ENCODE peak calls at places on chromosomes 4 and X, in four cellular contexts. One of them, this sample, is unnamed.
A peak's percentile ranks its signal among the peaks of the same experiment; 100 is the strongest.

GRCh38 chr4:138981930-138982390 is 33.6 kb upstream of the NOCT start:
- DNase-seq in tibial nerve: peak; percentile 64
- DNase-seq in pancreas: peak; percentile 20
- DNase-seq in WERI-Rb-1: no peak
- DNase-seq in this sample: no peak

GRCh38 chr4:5220028-5220427 is 168.7 kb downstream of the STK32B start:
- DNase-seq in tibial nerve: no peak
- DNase-seq in pancreas: no peak
- DNase-seq in WERI-Rb-1: no peak
- DNase-seq in this sample: peak; percentile 70

GRCh38 chr4:173237152-173237551 is 68.5 kb downstream of the GALNT7 start:
- DNase-seq in tibial nerve: no peak
- DNase-seq in pancreas: no peak
- DNase-seq in WERI-Rb-1: no peak
- DNase-seq in this sample: no peak

GRCh38 chr4:155245105-155245504 is 36.7 kb downstream of the NPY2R start:
- DNase-seq in tibial nerve: no peak
- DNase-seq in pancreas: no peak
- DNase-seq in WERI-Rb-1: no peak
- DNase-seq in this sample: no peak

GRCh38 chrX:48976086-48976485 is 4.4 kb upstream of the KCND1 start:
- DNase-seq in tibial nerve: no peak
- DNase-seq in pancreas: no peak
- DNase-seq in WERI-Rb-1: no peak
- DNase-seq in this sample: no peak

GRCh38 chrX:15202458-15203177 is 67.3 kb downstream of the ASB9 start:
- DNase-seq in tibial nerve: no peak
- DNase-seq in pancreas: no peak
- DNase-seq in WERI-Rb-1: no peak
- DNase-seq in this sample: peak; percentile 55

GRCh38 chr4:47650584-47651130 is 165.6 kb downstream of the ATP10D start:
- DNase-seq in tibial nerve: no peak
- DNase-seq in pancreas: no peak
- DNase-seq in WERI-Rb-1: no peak
- DNase-seq in this sample: no peak

GRCh38 chr4:126223784-126224407 is 909.1 kb downstream of the FAT4 start:
- DNase-seq in tibial nerve: no peak
- DNase-seq in pancreas: no peak
- DNase-seq in WERI-Rb-1: no peak
- DNase-seq in this sample: peak; percentile 43

GRCh38 chr4:161555689-161556660 is 607.8 kb downstream of the FSTL5 start:
- DNase-seq in tibial nerve: no peak
- DNase-seq in pancreas: no peak
- DNase-seq in WERI-Rb-1: no peak
- DNase-seq in this sample: peak; percentile 29

GRCh38 chrX:8848921-8849320 is 47.7 kb upstream of the FAM9A start:
- DNase-seq in tibial nerve: no peak
- DNase-seq in pancreas: no peak
- DNase-seq in WERI-Rb-1: no peak
- DNase-seq in this sample: no peak

GRCh38 chr4:172819353-172819752 is 349.3 kb upstream of the GALNT7 start:
- DNase-seq in tibial nerve: no peak
- DNase-seq in pancreas: no peak
- DNase-seq in WERI-Rb-1: no peak
- DNase-seq in this sample: no peak

GRCh38 chrX:68842781-68843581 is 14.2 kb downstream of the EFNB1 start:
- DNase-seq in tibial nerve: no peak
- DNase-seq in pancreas: no peak
- DNase-seq in WERI-Rb-1: no peak
- DNase-seq in this sample: no peak

GRCh38 chrX:125651426-125651825 is 331.8 kb downstream of the TEX13C start:
- DNase-seq in tibial nerve: no peak
- DNase-seq in pancreas: no peak
- DNase-seq in WERI-Rb-1: no peak
- DNase-seq in this sample: no peak

GRCh38 chr4:181952478-181952877 is 290.7 kb upstream of the TENM3 start:
- DNase-seq in tibial nerve: no peak
- DNase-seq in pancreas: no peak
- DNase-seq in WERI-Rb-1: no peak
- DNase-seq in this sample: peak; percentile 17

GRCh38 chr4:24810016-24810415 is 14.6 kb downstream of the SOD3 start:
- DNase-seq in tibial nerve: no peak
- DNase-seq in pancreas: no peak
- DNase-seq in WERI-Rb-1: no peak
- DNase-seq in this sample: no peak

GRCh38 chr4:29549308-29549707 is 1170.9 kb upstream of the PCDH7 start:
- DNase-seq in tibial nerve: no peak
- DNase-seq in pancreas: no peak
- DNase-seq in WERI-Rb-1: no peak
- DNase-seq in this sample: no peak

GRCh38 chr4:175290401-175290800 is 372.2 kb downstream of the ADAM29 start:
- DNase-seq in tibial nerve: no peak
- DNase-seq in pancreas: no peak
- DNase-seq in WERI-Rb-1: no peak
- DNase-seq in this sample: no peak

GRCh38 chrX:43003939-43004338 is 226.0 kb upstream of the PPP1R2C start:
- DNase-seq in tibial nerve: no peak
- DNase-seq in pancreas: no peak
- DNase-seq in WERI-Rb-1: no peak
- DNase-seq in this sample: no peak

GRCh38 chr4:141395246-141395830 is 174.6 kb downstream of the ZNF330 start:
- DNase-seq in tibial nerve: no peak
- DNase-seq in pancreas: no peak
- DNase-seq in WERI-Rb-1: no peak
- DNase-seq in this sample: no peak

GRCh38 chr4:135434936-135435335 is 1233.3 kb upstream of the PABPC4L start:
- DNase-seq in tibial nerve: no peak
- DNase-seq in pancreas: no peak
- DNase-seq in WERI-Rb-1: no peak
- DNase-seq in this sample: no peak

GRCh38 chr4:68589790-68590189 is 13.7 kb upstream of the UGT2B17 start:
- DNase-seq in tibial nerve: no peak
- DNase-seq in pancreas: no peak
- DNase-seq in WERI-Rb-1: no peak
- DNase-seq in this sample: no peak

GRCh38 chr4:90007494-90008167 is 113.0 kb downstream of the MMRN1 start:
- DNase-seq in tibial nerve: no peak
- DNase-seq in pancreas: no peak
- DNase-seq in WERI-Rb-1: peak; percentile 62
- DNase-seq in this sample: no peak
- H3K36me3 ChIP-seq in tibial nerve: no peaks in the 10 kb centered on the region
- H3K36me3 ChIP-seq in pancreas: no peaks in the 10 kb centered on the region
- H3K36me3 ChIP-seq in WERI-Rb-1: no peaks in the 10 kb centered on the region
- H3K36me3 ChIP-seq in this sample: no peaks in the 10 kb centered on the region

GRCh38 chr4:183691897-183692296 is 32.8 kb downstream of the TRAPPC11 start:
- DNase-seq in tibial nerve: no peak
- DNase-seq in pancreas: no peak
- DNase-seq in WERI-Rb-1: no peak
- DNase-seq in this sample: no peak
- H3K36me3 ChIP-seq in tibial nerve: peaks cover 30% of the 10 kb centered on the region
- H3K36me3 ChIP-seq in pancreas: no peaks in the 10 kb centered on the region
- H3K36me3 ChIP-seq in WERI-Rb-1: peaks cover 63% of the 10 kb centered on the region
- H3K36me3 ChIP-seq in this sample: peaks cover 5% of the 10 kb centered on the region

DNA sequence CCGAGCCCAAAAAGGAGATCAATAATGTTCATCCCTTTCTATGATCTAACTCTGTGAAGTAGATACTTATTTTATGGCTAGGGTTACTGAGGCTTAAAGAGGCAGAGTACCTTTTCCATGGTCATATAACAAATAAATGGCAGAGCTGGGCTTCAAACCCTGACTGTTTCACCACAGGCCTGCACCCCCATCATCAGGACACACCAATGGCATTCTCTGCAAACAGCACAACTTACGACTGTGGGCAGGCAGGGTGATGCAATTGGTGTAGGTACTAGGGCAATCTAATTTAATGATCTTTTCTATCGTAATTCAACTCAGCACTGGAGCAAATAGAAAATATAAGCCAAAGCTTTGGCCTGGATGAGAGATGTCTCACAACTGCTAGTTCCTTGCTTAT is 118.8 kb upstream of the CBR4 start:
- DNase-seq in tibial nerve: no peak
- DNase-seq in pancreas: no peak
- DNase-seq in WERI-Rb-1: no peak
- DNase-seq in this sample: no peak
- H3K36me3 ChIP-seq in tibial nerve: no peaks in the 10 kb centered on the region
- H3K36me3 ChIP-seq in pancreas: no peaks in the 10 kb centered on the region
- H3K36me3 ChIP-seq in WERI-Rb-1: peaks cover 14% of the 10 kb centered on the region
- H3K36me3 ChIP-seq in this sample: no peaks in the 10 kb centered on the region

DNA sequence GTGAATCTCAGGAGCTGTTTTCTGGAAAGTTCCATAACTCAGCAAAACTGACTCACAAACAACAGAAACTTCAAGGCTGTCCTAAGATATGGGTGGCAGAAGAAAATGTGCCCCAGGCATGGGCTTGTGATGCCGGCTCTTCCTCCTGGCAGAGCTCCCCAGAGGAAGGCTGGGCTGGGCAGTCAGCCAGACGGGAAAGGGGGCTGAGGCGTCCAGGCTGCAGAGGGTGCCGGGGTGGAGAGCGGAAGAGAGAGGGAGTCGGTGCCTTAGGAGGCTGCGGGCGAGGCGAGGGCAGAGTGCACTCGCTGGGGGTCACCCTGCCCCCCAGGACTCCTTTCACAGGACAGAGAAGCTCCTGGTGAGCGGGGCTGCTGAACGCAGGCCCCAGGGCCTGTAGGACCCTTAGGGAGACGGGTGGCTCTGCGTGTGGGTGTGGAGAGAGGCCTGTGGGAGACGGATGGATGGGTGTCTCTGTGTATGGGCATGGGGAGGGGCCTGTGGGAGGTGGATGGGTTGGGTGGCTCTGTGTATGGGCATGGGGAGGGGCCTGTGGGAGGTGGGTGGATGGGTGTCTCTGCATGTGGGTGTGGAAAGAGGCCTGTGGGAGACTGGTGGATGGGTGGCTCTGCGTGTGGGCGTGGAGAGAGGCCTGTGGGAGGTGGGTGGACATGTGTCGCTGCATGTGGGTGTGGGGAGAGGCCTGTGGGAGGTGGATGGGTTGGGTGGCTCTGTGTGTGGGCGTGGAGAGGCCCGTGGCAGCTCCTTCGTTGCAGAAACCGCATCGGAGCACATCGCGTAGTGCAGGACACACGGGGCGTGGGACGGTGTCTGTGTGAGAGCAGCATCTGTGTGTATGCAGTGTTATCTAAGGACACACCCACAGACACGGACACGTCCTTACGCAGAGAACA is 15.9 kb downstream of the PCGF3 start:
- DNase-seq in tibial nerve: no peak
- DNase-seq in pancreas: no peak
- DNase-seq in WERI-Rb-1: no peak
- DNase-seq in this sample: no peak
- H3K36me3 ChIP-seq in tibial nerve: no peaks in the 10 kb centered on the region
- H3K36me3 ChIP-seq in pancreas: no peaks in the 10 kb centered on the region
- H3K36me3 ChIP-seq in WERI-Rb-1: peaks cover 21% of the 10 kb centered on the region
- H3K36me3 ChIP-seq in this sample: peaks cover 11% of the 10 kb centered on the region

GRCh38 chr4:17624821-17625220 is 10.4 kb downstream of the MED28 start:
- DNase-seq in tibial nerve: no peak
- DNase-seq in pancreas: no peak
- DNase-seq in WERI-Rb-1: no peak
- DNase-seq in this sample: no peak
- H3K36me3 ChIP-seq in tibial nerve: peaks cover 47% of the 10 kb centered on the region
- H3K36me3 ChIP-seq in pancreas: peaks cover 5% of the 10 kb centered on the region
- H3K36me3 ChIP-seq in WERI-Rb-1: peaks cover 98% of the 10 kb centered on the region
- H3K36me3 ChIP-seq in this sample: peaks cover 79% of the 10 kb centered on the region

GRCh38 chr4:87144346-87144745 is 76.1 kb downstream of the KLHL8 start:
- DNase-seq in tibial nerve: no peak
- DNase-seq in pancreas: no peak
- DNase-seq in WERI-Rb-1: no peak
- DNase-seq in this sample: no peak

DNA sequence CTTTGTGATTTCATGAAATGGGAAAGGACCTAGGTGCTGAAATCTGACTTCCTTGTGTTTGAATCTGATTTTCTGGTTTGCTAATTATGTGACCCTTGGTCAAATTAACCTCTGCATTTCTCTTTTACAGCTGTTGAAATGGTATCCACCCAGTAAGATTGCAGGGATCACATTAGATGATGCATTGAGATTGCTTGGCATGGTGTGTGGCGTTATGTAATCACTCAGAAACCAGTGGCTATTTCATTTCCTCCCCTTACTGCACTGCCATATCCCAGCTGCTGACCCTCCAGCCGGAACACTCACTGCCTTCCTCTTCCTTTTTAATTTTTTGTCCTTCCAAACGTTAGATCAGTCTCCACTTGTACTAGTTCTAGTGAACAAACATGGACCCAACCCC is 79.0 kb downstream of the KLHL8 start:
- DNase-seq in tibial nerve: no peak
- DNase-seq in pancreas: no peak
- DNase-seq in WERI-Rb-1: no peak
- DNase-seq in this sample: no peak
- H3K36me3 ChIP-seq in tibial nerve: peaks cover 3% of the 10 kb centered on the region
- H3K36me3 ChIP-seq in pancreas: no peaks in the 10 kb centered on the region
- H3K36me3 ChIP-seq in WERI-Rb-1: peaks cover 19% of the 10 kb centered on the region
- H3K36me3 ChIP-seq in this sample: no peaks in the 10 kb centered on the region

DNA sequence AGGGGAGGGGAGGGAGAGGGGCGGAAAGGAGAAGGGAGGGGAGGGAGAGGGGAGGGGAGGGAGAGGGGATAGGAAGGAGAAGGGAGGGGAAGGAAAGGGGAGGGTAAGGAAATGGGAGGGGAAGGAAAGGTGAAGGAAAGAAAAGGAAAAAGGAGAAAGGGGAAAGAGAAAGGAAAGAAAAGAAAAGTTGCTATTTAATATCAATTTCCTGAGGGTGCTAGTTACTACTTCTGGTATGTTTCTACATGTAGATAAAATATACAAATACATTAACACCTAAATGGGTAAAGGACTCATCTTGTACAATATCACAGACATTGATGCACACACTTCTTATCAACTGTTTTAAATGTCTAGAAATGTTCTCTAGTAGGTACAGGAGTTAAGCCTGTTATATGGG is 22.6 kb downstream of the ANXA5 start:
- DNase-seq in tibial nerve: no peak
- DNase-seq in pancreas: no peak
- DNase-seq in WERI-Rb-1: no peak
- DNase-seq in this sample: no peak
- H3K36me3 ChIP-seq in tibial nerve: peaks cover 6% of the 10 kb centered on the region
- H3K36me3 ChIP-seq in pancreas: no peaks in the 10 kb centered on the region
- H3K36me3 ChIP-seq in WERI-Rb-1: peaks cover 27% of the 10 kb centered on the region
- H3K36me3 ChIP-seq in this sample: peaks cover 90% of the 10 kb centered on the region